ENCODE peak calls at places on chromosomes 6 and 20, in six cellular contexts. H is left ventricle myocardium inferior, L is Calu3, E is H1, Y is iPS-NIHi11, O is HFF-Myc. B is an unnamed sample.

GRCh38 chr20:5080384-5080877 is 39.3 kb downstream of the PCNA start:
- DNase-seq in E (no peak), O (no peak), H (peak; percentile 50), Y (no peak), L (no peak), B (peak; percentile 23)

GRCh38 chr20:47607208-47607613 is 105.5 kb downstream of the NCOA3 start:
- DNase-seq in L (no peak), E (no peak), H (no peak), Y (no peak), O (no peak), B (no peak)

GRCh38 chr6:52969297-52969696 is 25.8 kb downstream of the GSTA4 start:
- DNase-seq in L (no peak), Y (no peak), H (no peak), E (no peak), O (no peak), B (no peak)

GRCh38 chr6:155660243-155660977 is 204.8 kb upstream of the NOX3 start:
- DNase-seq in L (no peak), Y (no peak), O (no peak), E (no peak), H (no peak), B (no peak)

GRCh38 chr20:57662313-57663240 is 42.4 kb upstream of the ZBP1 start:
- DNase-seq in L (no peak), Y (no peak), O (no peak), E (peak; percentile 45), H (peak; percentile 10), B (peak; percentile 18)

GRCh38 chr6:169651498-169651897 is 50.3 kb downstream of the WDR27 start:
- DNase-seq in L (no peak), Y (no peak), O (no peak), H (no peak), E (no peak), B (no peak)

GRCh38 chr20:33948480-33948879 is 45.2 kb upstream of the RALY start:
- DNase-seq in L (no peak), Y (no peak), O (no peak), E (no peak), H (no peak), B (no peak)

GRCh38 chr6:150282806-150283205 is 86.0 kb upstream of the IYD start:
- DNase-seq in Y (no peak), O (no peak), H (no peak), E (no peak), L (no peak), B (no peak)

GRCh38 chr20:3751664-3752385 is 15.7 kb downstream of the ADISSP start:
- DNase-seq in E (peak; percentile 89), Y (peak; percentile 73), L (peak; percentile 53), O (no peak), H (peak; percentile 70), B (no peak)

GRCh38 chr6:43254138-43254817 is 11.0 kb downstream of the TTBK1 start:
- DNase-seq in L (no peak), O (no peak), H (no peak), E (peak; percentile 43), Y (no peak), B (no peak)

GRCh38 chr6:31525932-31526591 is 2.7 kb upstream of the MCCD1 start:
- DNase-seq in H (no peak), E (no peak), O (no peak), L (no peak), Y (no peak), B (no peak)

GRCh38 chr20:50578778-50579165 is 68.6 kb downstream of the PTPN1 start:
- DNase-seq in E (no peak), Y (no peak), H (no peak), L (no peak), O (no peak), B (no peak)

GRCh38 chr20:50624351-50625016 is 66.9 kb downstream of the RIPOR3 start:
- DNase-seq in O (no peak), Y (no peak), L (peak; percentile 92), H (no peak), E (no peak), B (no peak)

GRCh38 chr6:89961481-89961880 is 67.2 kb downstream of the GJA10 start:
- DNase-seq in L (no peak), O (no peak), E (no peak), Y (no peak), H (no peak), B (no peak)

GRCh38 chr6:56802570-56802969 is 152.3 kb upstream of the BEND6 start:
- DNase-seq in E (no peak), L (peak; percentile 55), H (no peak), O (peak; percentile 59), Y (no peak), B (no peak)

GRCh38 chr6:1878330-1878729 is 268.6 kb downstream of the FOXC1 start:
- DNase-seq in H (no peak), E (no peak), Y (no peak), L (no peak), O (no peak), B (no peak)

GRCh38 chr6:9563996-9564395 is 850.9 kb downstream of the TFAP2A start:
- DNase-seq in Y (no peak), H (no peak), L (no peak), E (no peak), O (no peak), B (no peak)

GRCh38 chr6:153872946-153873345 is 166.1 kb upstream of the OPRM1 start:
- DNase-seq in Y (no peak), H (no peak), L (no peak), E (no peak), O (no peak), B (no peak)

GRCh38 chr6:2795960-2796359 is 30.8 kb downstream of the WRNIP1 start:
- DNase-seq in E (no peak), H (no peak), O (no peak), Y (no peak), L (no peak), B (no peak)

GRCh38 chr6:136173519-136174507 is 76.3 kb downstream of the MTFR2 start:
- DNase-seq in O (no peak), Y (no peak), H (no peak), E (no peak), L (no peak), B (no peak)

GRCh38 chr6:109347779-109348178 is 34.5 kb downstream of the CD164 start:
- DNase-seq in Y (no peak), E (no peak), O (no peak), H (no peak), L (no peak), B (no peak)

GRCh38 chr20:21182832-21183563 is 57.1 kb downstream of the KIZ start:
- DNase-seq in Y (no peak), O (peak; percentile 72), E (no peak), L (no peak), H (no peak), B (no peak)

GRCh38 chr6:127855542-127856159 is 45.2 kb downstream of the THEMIS start:
- DNase-seq in Y (peak; percentile 14), O (no peak), L (peak; percentile 22), H (no peak), E (no peak), B (no peak)

GRCh38 chr20:17624070-17624469 is 54.2 kb downstream of the DSTN start:
- DNase-seq in H (peak; percentile 5), L (no peak), Y (no peak), E (no peak), O (no peak), B (no peak)

GRCh38 chr6:106110167-106110826 is 24.2 kb downstream of the PRDM1 start:
- DNase-seq in Y (no peak), O (no peak), E (peak; percentile 34), H (no peak), L (peak; percentile 27), B (no peak)

GRCh38 chr6:37994238-37994637 is 174.7 kb downstream of the ZFAND3 start:
- DNase-seq in L (no peak), O (no peak), H (no peak), E (no peak), Y (no peak), B (no peak)

GRCh38 chr6:85429346-85429745 is 20.5 kb upstream of the NT5E start:
- DNase-seq in H (no peak), O (no peak), Y (no peak), L (no peak), E (no peak), B (no peak)

GRCh38 chr6:37317312-37318038 is 36.3 kb upstream of the RNF8 start:
- DNase-seq in E (no peak), L (no peak), H (no peak), O (no peak), Y (no peak), B (no peak)

GRCh38 chr6:31154436-31154835 is 3.2 kb downstream of the CCHCR1 start:
- DNase-seq in O (no peak), Y (no peak), H (no peak), E (no peak), L (no peak), B (no peak)

GRCh38 chr20:62820208-62820961 is 3.5 kb downstream of the COL9A3 start:
- DNase-seq in E (no peak), L (no peak), Y (no peak), O (no peak), H (no peak), B (no peak)

GRCh38 chr6:7251861-7252260 is 61.1 kb downstream of the SSR1 start:
- DNase-seq in L (no peak), H (no peak), O (no peak), Y (no peak), E (no peak), B (no peak)

GRCh38 chr20:5090191-5090590 is 29.6 kb downstream of the PCNA start:
- DNase-seq in L (no peak), H (no peak), E (no peak), Y (no peak), O (no peak), B (peak; percentile 66)

GRCh38 chr6:30075094-30075986 is at the start of gene RNF39:
- DNase-seq in L (peak; percentile 21), E (peak; percentile 91), O (no peak), Y (peak; percentile 76), H (no peak), B (no peak)

GRCh38 chr6:142155895-142156757 is 9.1 kb downstream of the VTA1 start:
- DNase-seq in E (no peak), L (no peak), H (no peak), O (no peak), Y (peak; percentile 28), B (no peak)

GRCh38 chr6:1384549-1385128 is 4.7 kb upstream of the FOXF2 start:
- DNase-seq in L (no peak), E (no peak), Y (no peak), O (no peak), H (no peak), B (no peak)

GRCh38 chr6:61809004-61809595 is 476.9 kb downstream of the KHDRBS2 start:
- DNase-seq in H (no peak), L (no peak), E (no peak), Y (peak; percentile 51), O (no peak), B (no peak)

GRCh38 chr20:37581246-37581645 is 53.6 kb upstream of the BLCAP start:
- DNase-seq in L (no peak), E (no peak), O (no peak), Y (no peak), H (no peak), B (no peak)

GRCh38 chr6:129749749-129750120 is 39.8 kb upstream of the ARHGAP18 start:
- DNase-seq in L (no peak), H (no peak), O (peak; percentile 64), Y (no peak), E (no peak), B (no peak)

GRCh38 chr6:99130897-99131873 is 183.4 kb upstream of the FBXL4 start:
- DNase-seq in H (no peak), O (no peak), E (no peak), L (no peak), Y (no peak), B (no peak)